ENCODE peak calls at places on chromosomes 5 and 9, in six cellular contexts. P is endothelial cell; R is fibroblast of lung; Q is hepatocyte; H is activated CD8-positive, alpha-beta T cell treated with anti-CD3 and anti-CD28 coated beads for 36 hours; K is Peyer's patch. V is an unnamed sample.

GRCh38 chr9:116020146-116020545 is 133.4 kb upstream of the PAPPA start:
- DNase-seq in R (peak), Q (no peak), K (no peak), P (no peak), H (no peak), V (no peak)

GRCh38 chr5:126831175-126831574 is 54.2 kb downstream of the LMNB1 start:
- DNase-seq in R (no peak), K (no peak), P (no peak), Q (no peak), H (no peak), V (no peak)

GRCh38 chr9:89374176-89374575 is 55.9 kb downstream of the SECISBP2 start:
- DNase-seq in R (no peak), K (no peak), H (no peak), P (no peak), Q (no peak), V (no peak)

GRCh38 chr9:112780637-112781036 is 30.1 kb downstream of the SNX30 start:
- DNase-seq in H (no peak), P (no peak), Q (no peak), K (no peak), R (no peak), V (no peak)

GRCh38 chr9:12613071-12613470 is 80.1 kb upstream of the TYRP1 start:
- DNase-seq in Q (no peak), K (no peak), P (no peak), H (no peak), R (no peak), V (no peak)

GRCh38 chr5:172147857-172148256 is 40.2 kb downstream of the STK10 start:
- DNase-seq in P (no peak), R (no peak), H (peak), Q (no peak), K (peak), V (no peak)

GRCh38 chr5:142474426-142474825 is 149.6 kb upstream of the SPRY4 start:
- DNase-seq in Q (no peak), P (no peak), R (peak), H (no peak), K (no peak), V (no peak)

GRCh38 chr9:90774682-90775081 is 26.9 kb upstream of the SYK start:
- DNase-seq in R (no peak), Q (no peak), H (no peak), K (no peak), P (no peak), V (no peak)

GRCh38 chr5:53425598-53426516 is 54.6 kb upstream of the FST start:
- DNase-seq in H (peak), Q (peak), P (peak), R (no peak), K (no peak), V (peak)

GRCh38 chr5:38347040-38347763 is 88.8 kb downstream of the EGFLAM start:
- DNase-seq in K (no peak), Q (no peak), P (no peak), R (no peak), H (no peak), V (no peak)

GRCh38 chr5:18754201-18754600 is 1119.9 kb downstream of the TAF11L14 start:
- DNase-seq in R (no peak), K (no peak), P (no peak), H (no peak), Q (no peak), V (no peak)

GRCh38 chr9:6354072-6354686 is 26.0 kb downstream of the TPD52L3 start:
- DNase-seq in H (peak), K (no peak), R (peak), P (peak), Q (peak), V (peak)

GRCh38 chr9:90523953-90524352 is 118.7 kb downstream of the DIRAS2 start:
- DNase-seq in H (no peak), R (no peak), Q (no peak), P (no peak), K (no peak), V (no peak)

GRCh38 chr9:93576296-93577044 is at the start of gene PHF2:
- DNase-seq in Q (peak), R (no peak), H (no peak), P (no peak), K (peak), V (no peak)

GRCh38 chr5:151080620-151081425 is at the start of gene TNIP1:
- DNase-seq in Q (peak), H (peak), R (peak), P (peak), K (peak), V (peak)

DNA sequence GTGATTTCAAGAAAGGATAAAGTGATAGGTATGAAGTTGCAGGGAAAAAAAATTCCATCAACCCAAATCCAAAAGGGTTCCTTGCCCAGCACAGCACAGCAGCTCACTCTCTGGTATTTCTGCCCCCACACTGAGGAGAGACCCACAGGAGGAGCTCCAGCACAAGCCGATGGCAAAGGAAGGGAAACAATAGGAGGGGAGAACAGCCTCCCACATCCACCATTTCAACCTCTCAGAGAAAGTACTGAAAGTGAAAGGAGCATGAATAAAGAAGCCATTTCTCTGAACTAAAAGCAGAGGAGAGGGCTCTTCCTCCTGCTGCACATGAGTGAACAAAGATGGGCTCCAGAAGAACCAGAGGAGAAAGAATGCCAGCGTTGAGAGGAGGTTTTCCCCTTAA is 54.9 kb upstream of the ZSWIM6 start:
- DNase-seq in H (peak), K (no peak), Q (no peak), R (peak), P (no peak), V (no peak)
- TF ChIP-seq CTCF in H (no peak), K (no peak), Q (peak), R (peak), P (no peak), V (no peak)

GRCh38 chr5:89932771-89933181 is 476.8 kb downstream of the CETN3 start:
- DNase-seq in R (no peak), P (no peak), H (no peak), K (no peak), Q (no peak), V (no peak)

GRCh38 chr5:89930591-89931383 is 478.8 kb downstream of the CETN3 start:
- DNase-seq in H (no peak), R (peak), K (no peak), P (no peak), Q (no peak), V (no peak)

GRCh38 chr5:89934069-89934468 is 475.5 kb downstream of the CETN3 start:
- DNase-seq in K (no peak), P (no peak), R (no peak), H (no peak), Q (no peak), V (no peak)

GRCh38 chr5:89929834-89930233 is 479.7 kb downstream of the CETN3 start:
- DNase-seq in H (no peak), P (no peak), R (no peak), K (no peak), Q (no peak), V (no peak)

DNA sequence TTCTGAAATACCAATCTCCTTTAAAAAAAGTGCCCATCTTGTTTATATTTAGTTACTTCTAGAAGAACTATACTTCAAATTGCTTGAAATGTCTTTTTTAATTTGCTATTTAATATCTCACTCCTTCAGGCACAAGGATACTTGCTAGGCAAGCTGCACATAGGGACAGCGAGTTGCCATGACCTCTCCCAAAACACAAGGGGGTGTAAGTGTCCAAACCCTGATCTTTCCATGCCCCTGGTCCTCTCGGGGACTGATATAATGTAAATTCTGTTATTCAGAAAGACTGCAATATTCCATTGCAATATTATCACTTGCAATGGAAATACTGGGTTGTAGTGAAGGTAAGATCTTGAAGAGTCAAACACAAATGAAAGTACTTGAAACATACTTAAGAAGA is 480.4 kb downstream of the CETN3 start:
- DNase-seq in H (no peak), R (no peak), Q (no peak), P (no peak), K (no peak), V (no peak)
- TF ChIP-seq CTCF in H (no peak), R (no peak), Q (no peak), P (no peak), K (no peak), V (no peak)

GRCh38 chr9:18194316-18194715 is 279.6 kb upstream of the ADAMTSL1 start:
- DNase-seq in P (no peak), H (no peak), K (no peak), R (no peak), Q (no peak), V (no peak)

GRCh38 chr9:18185196-18185595 is 288.8 kb upstream of the ADAMTSL1 start:
- DNase-seq in H (no peak), Q (peak), P (no peak), K (no peak), R (no peak), V (no peak)

GRCh38 chr9:18189876-18190670 is 283.9 kb upstream of the ADAMTSL1 start:
- DNase-seq in P (no peak), H (no peak), Q (peak), K (no peak), R (peak), V (no peak)

GRCh38 chr9:18195223-18195622 is 278.7 kb upstream of the ADAMTSL1 start:
- DNase-seq in H (no peak), P (no peak), R (no peak), Q (no peak), K (no peak), V (no peak)

DNA sequence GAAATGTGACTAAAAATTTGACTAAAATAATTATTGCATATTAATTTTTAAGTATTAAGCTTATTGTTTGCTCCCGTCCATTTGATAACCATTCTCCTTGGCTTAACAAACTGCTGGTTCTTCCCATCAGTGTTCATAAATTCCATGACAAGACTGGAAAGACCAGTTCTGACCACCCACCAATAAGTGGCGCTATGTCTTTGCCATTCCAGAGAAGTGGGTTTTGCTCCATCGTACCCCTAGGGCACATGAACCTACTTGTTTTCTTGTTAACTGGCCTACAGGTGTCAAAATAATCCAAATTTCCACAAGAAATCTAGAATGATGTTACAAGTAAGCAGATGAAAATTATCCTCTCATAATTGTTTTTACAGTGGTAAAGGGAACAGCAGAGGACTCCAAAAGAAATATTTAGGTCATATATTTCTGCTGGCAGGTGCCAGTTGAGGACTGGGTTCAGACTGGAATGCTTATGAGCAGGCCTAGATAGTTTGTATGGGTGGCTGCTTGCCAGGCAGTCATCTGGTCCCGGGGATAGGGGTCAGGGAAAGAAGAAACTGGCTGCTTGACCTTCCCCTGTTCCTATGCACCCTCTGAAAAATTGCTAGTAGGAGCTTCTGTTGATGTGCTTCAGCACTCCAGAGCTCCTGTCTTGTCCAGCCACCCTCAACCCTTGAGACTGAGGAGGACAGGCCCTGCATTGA is 283.1 kb upstream of the ADAMTSL1 start:
- DNase-seq in Q (no peak), K (no peak), R (no peak), P (no peak), H (no peak), V (no peak)
- TF ChIP-seq CTCF in Q (no peak), K (no peak), R (peak), P (no peak), H (no peak), V (peak)

GRCh38 chr5:15463231-15463630 is 36.7 kb upstream of the FBXL7 start:
- DNase-seq in P (no peak), H (no peak), K (no peak), Q (no peak), R (peak), V (no peak)
- TF ChIP-seq CTCF in P (peak), H (no peak), K (no peak), Q (peak), R (peak), V (peak)

V was measured in neural crest cell.